ENCODE peak calls at places on chromosomes 13 and 19, in four cellular contexts. X is GM12878, Z is HepG2, E is K562. L is an unnamed sample.

GRCh38 chr13:104750377-104750776 is 1684.2 kb upstream of the SLC10A2 start:
- DNase-seq in X (no peak), Z (no peak), E (no peak), L (no peak)

GRCh38 chr13:102877285-102877684 is 31.5 kb downstream of the ERCC5 start:
- DNase-seq in X (no peak), Z (peak), E (no peak), L (no peak)

GRCh38 chr13:97211986-97212385 is 10.1 kb upstream of the MBNL2 start:
- DNase-seq in X (no peak), Z (no peak), E (no peak), L (no peak)

GRCh38 chr19:41928754-41929535 is 696 bp upstream of the ERFL start:
- DNase-seq in X (no peak), Z (no peak), E (peak), L (no peak)

GRCh38 chr13:50236898-50237318 is 221.7 kb downstream of the KCNRG start:
- DNase-seq in X (peak), Z (no peak), E (no peak), L (no peak)

GRCh38 chr19:10112895-10113591 is 1.6 kb downstream of the P2RY11 start:
- DNase-seq in X (no peak), Z (peak), E (peak), L (peak)

GRCh38 chr13:39641645-39642044 is 13.8 kb upstream of the COG6 start:
- DNase-seq in X (no peak), Z (no peak), E (no peak), L (no peak)

GRCh38 chr13:80214521-80214941 is 126.4 kb downstream of the SPRY2 start:
- DNase-seq in X (no peak), Z (no peak), E (no peak), L (no peak)

GRCh38 chr19:35249848-35250711 is 1.3 kb downstream of the LSR start:
- DNase-seq in X (no peak), Z (no peak), E (no peak), L (no peak)

GRCh38 chr13:97174638-97175037 is 47.5 kb upstream of the MBNL2 start:
- DNase-seq in X (no peak), Z (no peak), E (no peak), L (no peak)

GRCh38 chr19:16628183-16628983 is at the start of gene MED26:
- DNase-seq in X (peak), Z (peak), E (peak), L (peak)

GRCh38 chr19:34397853-34398252 is 6.3 kb upstream of the PDCD2L start:
- DNase-seq in X (no peak), Z (no peak), E (no peak), L (no peak)

GRCh38 chr19:51002101-51002532 is 713 bp upstream of the KLK8 start:
- DNase-seq in X (no peak), Z (no peak), E (no peak), L (no peak)

GRCh38 chr19:1272423-1273262 is 2.7 kb upstream of the FAM174C start:
- DNase-seq in X (no peak), Z (no peak), E (no peak), L (no peak)

GRCh38 chr19:38317104-38317612 is 1.4 kb upstream of the YIF1B start:
- DNase-seq in X (no peak), Z (no peak), E (peak), L (no peak)
- TF ChIP-seq TAF1 in X (no peak), Z (no peak), E (peak), L (no peak)

GRCh38 chr13:106597190-106597589 is 29.3 kb upstream of the ARGLU1 start:
- DNase-seq in X (no peak), Z (no peak), E (no peak), L (no peak)

GRCh38 chr13:106595623-106596022 is 27.7 kb upstream of the ARGLU1 start:
- DNase-seq in X (no peak), Z (no peak), E (no peak), L (no peak)

GRCh38 chr13:106597759-106598395 is 29.9 kb upstream of the ARGLU1 start:
- DNase-seq in X (no peak), Z (no peak), E (no peak), L (no peak)

GRCh38 chr13:106594986-106595385 is 27.0 kb upstream of the ARGLU1 start:
- DNase-seq in X (no peak), Z (no peak), E (no peak), L (no peak)

GRCh38 chr13:106596287-106596937 is 28.5 kb upstream of the ARGLU1 start:
- DNase-seq in X (no peak), Z (no peak), E (no peak), L (no peak)
- TF ChIP-seq TAF1 in X (no peak), Z (no peak), E (no peak), L (no peak)

GRCh38 chr19:2330255-2330631 is 1.8 kb downstream of the SPPL2B start:
- DNase-seq in X (no peak), Z (no peak), E (no peak), L (no peak)

GRCh38 chr19:2333027-2333806 is 4.7 kb downstream of the SPPL2B start:
- DNase-seq in X (no peak), Z (no peak), E (no peak), L (no peak)

GRCh38 chr19:2330632-2331284 is 2.3 kb downstream of the SPPL2B start:
- DNase-seq in X (no peak), Z (peak), E (no peak), L (no peak)

GRCh38 chr19:2332341-2333026 is 4.0 kb downstream of the SPPL2B start:
- DNase-seq in X (peak), Z (no peak), E (no peak), L (peak)

DNA sequence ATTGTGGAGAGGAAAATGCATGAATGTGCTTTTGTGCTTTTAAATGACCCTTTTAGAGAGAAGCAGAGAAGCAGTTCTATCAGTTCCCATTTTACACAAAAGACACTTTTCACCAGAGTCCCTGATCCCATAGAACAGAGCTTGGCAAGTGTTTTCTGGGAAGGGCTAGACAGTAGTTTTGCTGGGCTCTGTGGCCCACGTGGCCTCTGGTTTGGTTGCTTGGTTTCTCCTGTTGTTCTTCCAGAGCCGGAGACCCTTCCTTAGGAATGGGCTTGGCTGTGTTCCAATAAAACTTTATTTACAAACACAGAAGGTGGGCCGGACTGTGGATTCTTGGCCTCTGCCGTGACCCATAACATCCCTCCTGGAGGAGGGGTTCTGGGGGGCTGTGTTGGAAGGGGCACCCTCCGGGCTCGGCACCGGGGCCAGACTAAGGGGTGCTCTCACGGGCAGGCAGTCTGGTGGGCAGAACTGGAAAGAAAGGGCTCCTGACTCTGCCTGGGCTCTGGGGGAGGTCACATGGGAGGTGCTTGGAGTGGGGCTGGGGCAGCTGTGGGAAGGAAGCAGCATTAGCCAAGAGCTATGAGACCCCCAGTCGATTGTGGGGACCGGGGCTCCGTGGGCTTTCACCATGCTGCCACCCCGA is 3.2 kb downstream of the SPPL2B start:
- DNase-seq in X (no peak), Z (no peak), E (no peak), L (no peak)
- TF ChIP-seq TAF1 in X (no peak), Z (no peak), E (no peak), L (no peak)

GRCh38 chr13:94318418-94318817 is 161.1 kb downstream of the DCT start:
- DNase-seq in X (no peak), Z (no peak), E (no peak), L (no peak)
- TF ChIP-seq TAF1 in X (no peak), Z (no peak), E (no peak), L (no peak)

GRCh38 chr13:113917096-113917495 is 53.2 kb upstream of the GAS6 start:
- DNase-seq in X (no peak), Z (no peak), E (no peak), L (no peak)

GRCh38 chr13:113919761-113920160 is 54.1 kb downstream of the C13orf46 start:
- DNase-seq in X (no peak), Z (no peak), E (no peak), L (no peak)

GRCh38 chr13:113918981-113919646 is 54.8 kb downstream of the C13orf46 start:
- DNase-seq in X (no peak), Z (no peak), E (no peak), L (no peak)

GRCh38 chr13:113917523-113918371 is 53.9 kb upstream of the GAS6 start:
- DNase-seq in X (no peak), Z (no peak), E (no peak), L (no peak)

DNA sequence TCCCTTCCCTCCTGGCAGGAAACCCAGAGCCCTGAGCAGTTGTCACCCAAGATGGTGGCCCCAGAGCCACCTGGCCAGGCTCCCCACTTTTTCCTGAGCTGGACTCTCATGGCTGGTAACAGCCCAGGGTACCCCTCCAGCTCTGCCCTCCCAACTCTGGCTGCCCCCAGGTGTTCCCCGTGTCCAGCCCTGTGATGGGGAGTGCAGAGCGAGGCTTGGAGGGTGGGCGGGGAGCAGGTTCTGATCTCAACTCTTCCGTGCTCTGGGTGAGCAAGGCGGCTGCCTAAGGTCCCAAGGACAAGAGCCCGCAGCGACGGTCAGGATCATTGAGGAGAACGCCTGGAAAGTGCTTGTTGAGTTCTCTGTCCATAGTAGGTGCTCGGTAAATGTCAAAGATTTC is 54.7 kb upstream of the GAS6 start:
- DNase-seq in X (no peak), Z (no peak), E (no peak), L (no peak)
- TF ChIP-seq TAF1 in X (no peak), Z (no peak), E (no peak), L (no peak)

DNA sequence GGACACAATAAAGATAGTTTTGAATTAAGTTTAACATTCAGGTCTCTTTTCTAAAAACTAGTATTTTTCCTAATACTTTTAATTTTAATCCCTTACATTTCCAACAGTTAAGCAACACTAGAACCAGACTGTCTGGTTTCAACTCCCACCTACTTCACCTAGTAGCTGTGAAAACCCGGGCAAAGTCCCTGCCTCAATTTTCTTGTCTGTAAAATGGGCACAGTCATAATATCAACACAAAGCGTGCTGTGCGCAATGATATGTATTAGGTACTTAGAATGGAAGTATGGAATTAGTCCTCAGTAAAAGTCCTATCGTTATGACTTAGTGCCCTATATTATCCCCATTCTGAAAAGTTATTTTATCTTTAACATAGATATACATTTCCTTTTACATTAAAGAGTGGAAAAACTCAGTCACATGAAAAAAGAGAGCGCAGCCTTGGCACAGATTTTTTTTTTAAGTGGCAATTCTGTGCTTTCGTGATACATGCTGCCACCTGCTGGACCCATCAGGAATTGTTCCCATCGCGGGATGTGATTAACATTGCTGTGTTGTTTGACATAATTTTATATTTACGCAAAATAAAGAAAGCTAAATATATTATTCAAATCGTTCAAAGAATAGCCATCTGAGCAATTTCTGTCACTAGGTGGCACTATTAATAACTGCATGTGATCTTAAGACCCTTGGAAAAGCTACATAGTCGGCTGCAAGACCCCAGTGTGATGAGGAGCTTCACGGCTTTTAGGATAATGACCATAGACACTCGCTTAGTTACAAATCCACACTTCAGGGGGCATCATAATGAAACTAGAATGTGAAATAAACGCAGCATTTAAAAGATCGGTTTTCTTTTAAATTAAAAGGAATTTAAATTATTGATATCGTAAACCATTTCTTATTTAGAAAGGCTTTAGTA is 59.9 kb downstream of the LIG4 start:
- DNase-seq in X (no peak), Z (peak), E (peak), L (no peak)
- TF ChIP-seq TAF1 in X (no peak), Z (no peak), E (no peak), L (no peak)

DNA sequence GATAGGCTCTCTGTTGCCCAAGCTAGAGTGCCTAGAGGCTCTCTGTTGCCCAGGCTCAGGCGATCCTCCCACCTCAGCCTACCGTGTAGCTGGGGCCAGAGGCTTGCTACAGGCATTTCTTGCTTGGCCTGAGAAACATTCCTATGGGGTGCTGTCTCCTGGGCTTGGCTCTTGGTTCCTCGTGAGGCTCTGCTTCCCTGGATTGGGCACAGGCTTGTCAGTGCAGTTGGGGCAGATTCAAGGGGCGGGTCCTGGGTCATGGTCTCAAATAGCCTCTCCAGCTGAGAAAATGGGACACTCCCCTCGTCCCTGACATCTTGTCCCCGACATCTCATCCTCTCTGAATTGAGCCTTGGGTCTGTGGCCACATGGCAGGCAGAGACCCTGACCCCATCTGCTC is 4.9 kb downstream of the TSSK6 start:
- DNase-seq in X (no peak), Z (no peak), E (no peak), L (no peak)
- TF ChIP-seq TAF1 in X (no peak), Z (no peak), E (no peak), L (no peak)

DNA sequence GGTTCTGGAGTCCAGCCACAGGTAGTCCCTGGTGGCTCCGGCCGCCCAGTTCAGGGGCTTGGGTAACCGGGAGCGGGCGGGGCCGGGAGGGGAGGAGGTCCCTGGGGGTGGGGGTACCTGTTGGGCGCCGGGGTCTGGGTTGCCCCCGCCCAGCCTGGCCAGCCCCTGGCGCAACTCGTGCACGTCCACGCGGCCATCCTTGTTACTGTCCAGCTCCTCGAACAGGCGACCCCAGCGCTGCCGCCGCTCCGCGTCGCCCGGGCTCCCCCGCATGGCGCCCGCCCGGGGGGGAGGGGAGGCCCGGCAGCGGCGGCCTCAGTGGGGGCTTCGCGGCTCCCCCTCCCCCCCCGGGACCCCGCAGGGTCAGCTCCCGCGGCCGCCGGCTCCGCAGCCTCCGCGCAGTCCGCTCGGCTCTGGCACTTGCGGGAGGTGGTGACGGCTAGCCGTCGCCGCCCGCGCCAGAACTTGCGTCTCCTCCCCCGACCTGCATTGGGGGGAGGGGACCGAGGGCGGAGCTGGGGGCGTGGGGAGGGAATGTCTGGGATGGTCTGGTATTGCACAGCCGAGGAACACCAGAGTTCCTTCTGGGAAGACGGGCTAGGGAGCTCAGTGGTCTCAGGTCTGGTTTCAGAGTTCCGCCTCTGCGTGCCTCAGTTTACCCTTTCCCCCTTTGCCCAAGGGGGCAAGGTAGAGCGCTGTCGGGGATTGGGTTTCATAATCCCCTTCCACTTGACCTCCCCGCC is at the start of gene SLC25A23:
- DNase-seq in X (peak), Z (peak), E (peak), L (peak)
- TF ChIP-seq TAF1 in X (no peak), Z (no peak), E (peak), L (no peak)

GRCh38 chr19:4379383-4380253 is 20.7 kb downstream of the SH3GL1 start:
- DNase-seq in X (peak), Z (no peak), E (no peak), L (no peak)

GRCh38 chr19:4378886-4379285 is 21.5 kb downstream of the SH3GL1 start:
- DNase-seq in X (no peak), Z (no peak), E (no peak), L (no peak)

GRCh38 chr19:4376991-4377781 is 23.2 kb downstream of the SH3GL1 start:
- DNase-seq in X (no peak), Z (no peak), E (no peak), L (no peak)

GRCh38 chr19:4376245-4376990 is 23.9 kb downstream of the SH3GL1 start:
- DNase-seq in X (no peak), Z (no peak), E (no peak), L (no peak)

GRCh38 chr19:4380254-4380727 is 20.1 kb downstream of the SH3GL1 start:
- DNase-seq in X (no peak), Z (no peak), E (no peak), L (no peak)
- TF ChIP-seq TAF1 in X (no peak), Z (no peak), E (no peak), L (no peak)

GRCh38 chr13:113502686-113503085 is 12.2 kb upstream of the DCUN1D2 start:
- DNase-seq in X (no peak), Z (no peak), E (no peak), L (no peak)

GRCh38 chr13:113497217-113497616 is 6.7 kb upstream of the DCUN1D2 start:
- DNase-seq in X (no peak), Z (no peak), E (no peak), L (no peak)

GRCh38 chr13:113495494-113496251 is 5.2 kb upstream of the DCUN1D2 start:
- DNase-seq in X (no peak), Z (no peak), E (no peak), L (no peak)

GRCh38 chr13:113500530-113501265 is 10.2 kb upstream of the DCUN1D2 start:
- DNase-seq in X (no peak), Z (no peak), E (no peak), L (no peak)

DNA sequence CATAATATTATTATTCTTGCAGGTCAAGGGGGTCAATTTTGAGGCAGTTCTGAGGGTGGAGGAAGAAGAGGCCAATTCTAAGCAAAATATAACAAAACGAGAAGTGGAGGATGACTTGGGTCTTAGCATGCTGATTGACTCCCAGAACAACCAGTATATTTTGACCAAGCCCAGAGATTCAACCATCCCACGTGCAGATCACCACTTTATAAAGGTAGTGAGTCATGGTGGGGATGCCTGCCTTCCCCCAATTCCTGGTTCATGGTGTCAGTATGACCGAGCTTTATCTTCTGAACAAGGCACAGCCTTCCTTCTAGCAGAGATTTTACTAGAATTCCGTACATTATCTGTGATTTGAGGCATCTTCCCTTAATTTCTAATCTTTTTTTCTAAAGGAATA is 9.4 kb upstream of the DCUN1D2 start:
- DNase-seq in X (no peak), Z (no peak), E (no peak), L (no peak)
- TF ChIP-seq TAF1 in X (no peak), Z (no peak), E (no peak), L (no peak)